ENCODE peak calls at places on chromosome 13, in nine cellular contexts. One of them, this sample, is unnamed.

GRCh38 chr13:43293008-43293407 is 269.6 kb downstream of the DNAJC15 start:
- DNase-seq in mammary epithelial cell: no peak
- DNase-seq in neural progenitor cell: no peak
- DNase-seq in IMR-90: no peak
- DNase-seq in neuronal stem cell: no peak
- DNase-seq in H9: no peak
- DNase-seq in hepatocyte: no peak
- DNase-seq in PC-3: peak; percentile 49
- DNase-seq in OCI-LY7: no peak
- DNase-seq in this sample: no peak

GRCh38 chr13:59103004-59103768 is 1060.5 kb downstream of the DIAPH3 start:
- DNase-seq in mammary epithelial cell: no peak
- DNase-seq in neural progenitor cell: no peak
- DNase-seq in IMR-90: peak; percentile 77
- DNase-seq in neuronal stem cell: no peak
- DNase-seq in H9: no peak
- DNase-seq in hepatocyte: peak; percentile 10
- DNase-seq in PC-3: no peak
- DNase-seq in OCI-LY7: no peak
- DNase-seq in this sample: no peak

GRCh38 chr13:49760555-49760954 is 31.9 kb downstream of the KPNA3 start:
- DNase-seq in mammary epithelial cell: no peak
- DNase-seq in neural progenitor cell: no peak
- DNase-seq in IMR-90: no peak
- DNase-seq in neuronal stem cell: no peak
- DNase-seq in H9: no peak
- DNase-seq in hepatocyte: no peak
- DNase-seq in PC-3: no peak
- DNase-seq in OCI-LY7: no peak
- DNase-seq in this sample: no peak

GRCh38 chr13:85497652-85498051 is 301.6 kb downstream of the SLITRK6 start:
- DNase-seq in mammary epithelial cell: peak; percentile 88
- DNase-seq in neural progenitor cell: no peak
- DNase-seq in IMR-90: peak; percentile 97
- DNase-seq in neuronal stem cell: no peak
- DNase-seq in H9: no peak
- DNase-seq in hepatocyte: no peak
- DNase-seq in PC-3: peak; percentile 89
- DNase-seq in OCI-LY7: no peak
- DNase-seq in this sample: no peak

GRCh38 chr13:103812966-103813365 is 746.7 kb upstream of the SLC10A2 start:
- DNase-seq in mammary epithelial cell: no peak
- DNase-seq in neural progenitor cell: no peak
- DNase-seq in IMR-90: no peak
- DNase-seq in neuronal stem cell: no peak
- DNase-seq in H9: no peak
- DNase-seq in hepatocyte: no peak
- DNase-seq in PC-3: no peak
- DNase-seq in OCI-LY7: no peak
- DNase-seq in this sample: no peak

GRCh38 chr13:62305758-62306157 is 890.1 kb upstream of the PCDH20 start:
- DNase-seq in mammary epithelial cell: no peak
- DNase-seq in neural progenitor cell: peak; percentile 8
- DNase-seq in IMR-90: no peak
- DNase-seq in neuronal stem cell: no peak
- DNase-seq in H9: no peak
- DNase-seq in hepatocyte: no peak
- DNase-seq in PC-3: no peak
- DNase-seq in OCI-LY7: peak; percentile 58
- DNase-seq in this sample: no peak

GRCh38 chr13:22311734-22312404 is 641.0 kb downstream of the FGF9 start:
- DNase-seq in mammary epithelial cell: no peak
- DNase-seq in neural progenitor cell: no peak
- DNase-seq in IMR-90: no peak
- DNase-seq in neuronal stem cell: no peak
- DNase-seq in H9: peak; percentile 31
- DNase-seq in hepatocyte: no peak
- DNase-seq in PC-3: no peak
- DNase-seq in OCI-LY7: no peak
- DNase-seq in this sample: no peak

GRCh38 chr13:71722206-71722605 is 144.8 kb downstream of the DACH1 start:
- DNase-seq in mammary epithelial cell: peak; percentile 0
- DNase-seq in neural progenitor cell: no peak
- DNase-seq in IMR-90: peak; percentile 7
- DNase-seq in neuronal stem cell: no peak
- DNase-seq in H9: no peak
- DNase-seq in hepatocyte: no peak
- DNase-seq in PC-3: no peak
- DNase-seq in OCI-LY7: no peak
- DNase-seq in this sample: no peak

GRCh38 chr13:78659450-78660110 is 625 bp upstream of the OBI1 start:
- DNase-seq in mammary epithelial cell: peak; percentile 1
- DNase-seq in neural progenitor cell: no peak
- DNase-seq in IMR-90: peak; percentile 1
- DNase-seq in neuronal stem cell: no peak
- DNase-seq in H9: no peak
- DNase-seq in hepatocyte: no peak
- DNase-seq in PC-3: no peak
- DNase-seq in OCI-LY7: peak; percentile 5
- DNase-seq in this sample: no peak

GRCh38 chr13:79581870-79582315 is 100.9 kb downstream of the NDFIP2 start:
- DNase-seq in mammary epithelial cell: peak; percentile 51
- DNase-seq in neural progenitor cell: peak; percentile 65
- DNase-seq in IMR-90: peak; percentile 3
- DNase-seq in neuronal stem cell: no peak
- DNase-seq in H9: peak; percentile 38
- DNase-seq in hepatocyte: no peak
- DNase-seq in PC-3: no peak
- DNase-seq in OCI-LY7: no peak
- DNase-seq in this sample: no peak

GRCh38 chr13:99836291-99836690 is 135.3 kb downstream of the ZIC5 start:
- DNase-seq in mammary epithelial cell: no peak
- DNase-seq in neural progenitor cell: no peak
- DNase-seq in IMR-90: no peak
- DNase-seq in neuronal stem cell: no peak
- DNase-seq in H9: no peak
- DNase-seq in hepatocyte: no peak
- DNase-seq in PC-3: no peak
- DNase-seq in OCI-LY7: no peak
- DNase-seq in this sample: no peak

GRCh38 chr13:112368883-112369282 is 7.3 kb upstream of the SPACA7 start:
- DNase-seq in mammary epithelial cell: no peak
- DNase-seq in neural progenitor cell: no peak
- DNase-seq in IMR-90: no peak
- DNase-seq in neuronal stem cell: no peak
- DNase-seq in H9: no peak
- DNase-seq in hepatocyte: no peak
- DNase-seq in PC-3: no peak
- DNase-seq in OCI-LY7: no peak
- DNase-seq in this sample: no peak

GRCh38 chr13:45167611-45168554 is 33.0 kb downstream of the KCTD4 start:
- DNase-seq in mammary epithelial cell: peak; percentile 98
- DNase-seq in neural progenitor cell: no peak
- DNase-seq in IMR-90: no peak
- DNase-seq in neuronal stem cell: no peak
- DNase-seq in H9: no peak
- DNase-seq in hepatocyte: peak; percentile 38
- DNase-seq in PC-3: peak; percentile 95
- DNase-seq in OCI-LY7: no peak
- DNase-seq in this sample: no peak

GRCh38 chr13:40164137-40164536 is 502.3 kb downstream of the FOXO1 start:
- DNase-seq in mammary epithelial cell: peak; percentile 67
- DNase-seq in neural progenitor cell: no peak
- DNase-seq in IMR-90: no peak
- DNase-seq in neuronal stem cell: no peak
- DNase-seq in H9: no peak
- DNase-seq in hepatocyte: peak; percentile 36
- DNase-seq in PC-3: peak; percentile 25
- DNase-seq in OCI-LY7: no peak
- DNase-seq in this sample: no peak

GRCh38 chr13:60139272-60139671 is 24.5 kb downstream of the DIAPH3 start:
- DNase-seq in mammary epithelial cell: no peak
- DNase-seq in neural progenitor cell: no peak
- DNase-seq in IMR-90: peak; percentile 43
- DNase-seq in neuronal stem cell: no peak
- DNase-seq in H9: no peak
- DNase-seq in hepatocyte: no peak
- DNase-seq in PC-3: peak; percentile 32
- DNase-seq in OCI-LY7: no peak
- DNase-seq in this sample: no peak

GRCh38 chr13:91709180-91709579 is 310.8 kb downstream of the GPC5 start:
- DNase-seq in mammary epithelial cell: no peak
- DNase-seq in neural progenitor cell: no peak
- DNase-seq in IMR-90: no peak
- DNase-seq in neuronal stem cell: no peak
- DNase-seq in H9: no peak
- DNase-seq in hepatocyte: no peak
- DNase-seq in PC-3: no peak
- DNase-seq in OCI-LY7: no peak
- DNase-seq in this sample: no peak

GRCh38 chr13:47628666-47629065 is 372.4 kb downstream of the SUCLA2 start:
- DNase-seq in mammary epithelial cell: peak; percentile 74
- DNase-seq in neural progenitor cell: no peak
- DNase-seq in IMR-90: peak; percentile 21
- DNase-seq in neuronal stem cell: no peak
- DNase-seq in H9: no peak
- DNase-seq in hepatocyte: no peak
- DNase-seq in PC-3: peak; percentile 68
- DNase-seq in OCI-LY7: no peak
- DNase-seq in this sample: no peak

GRCh38 chr13:87661471-87661870 is 9.7 kb upstream of the SLITRK5 start:
- DNase-seq in mammary epithelial cell: no peak
- DNase-seq in neural progenitor cell: no peak
- DNase-seq in IMR-90: peak; percentile 4
- DNase-seq in neuronal stem cell: no peak
- DNase-seq in H9: no peak
- DNase-seq in hepatocyte: no peak
- DNase-seq in PC-3: peak; percentile 70
- DNase-seq in OCI-LY7: no peak
- DNase-seq in this sample: no peak

GRCh38 chr13:64937302-64937701 is 2292.8 kb downstream of the PCDH9 start:
- DNase-seq in mammary epithelial cell: no peak
- DNase-seq in neural progenitor cell: no peak
- DNase-seq in IMR-90: no peak
- DNase-seq in neuronal stem cell: no peak
- DNase-seq in H9: no peak
- DNase-seq in hepatocyte: no peak
- DNase-seq in PC-3: no peak
- DNase-seq in OCI-LY7: no peak
- DNase-seq in this sample: no peak
- H3K27ac ChIP-seq in mammary epithelial cell: no peak overlapping the region
- H3K27ac ChIP-seq in neural progenitor cell: no peak overlapping the region
- H3K27ac ChIP-seq in IMR-90: no peak overlapping the region
- H3K27ac ChIP-seq in neuronal stem cell: no peak overlapping the region
- H3K27ac ChIP-seq in H9: no peak overlapping the region
- H3K27ac ChIP-seq in hepatocyte: no peak overlapping the region
- H3K27ac ChIP-seq in PC-3: no peak overlapping the region
- H3K27ac ChIP-seq in OCI-LY7: no peak overlapping the region
- H3K27ac ChIP-seq in this sample: no peak overlapping the region

GRCh38 chr13:54018485-54018884 is 989.9 kb downstream of the OLFM4 start:
- DNase-seq in mammary epithelial cell: no peak
- DNase-seq in neural progenitor cell: no peak
- DNase-seq in IMR-90: no peak
- DNase-seq in neuronal stem cell: no peak
- DNase-seq in H9: no peak
- DNase-seq in hepatocyte: no peak
- DNase-seq in PC-3: no peak
- DNase-seq in OCI-LY7: no peak
- DNase-seq in this sample: no peak
- H2AFZ ChIP-seq in mammary epithelial cell: no peak overlapping the region
- H2AFZ ChIP-seq in neural progenitor cell: no peak overlapping the region
- H2AFZ ChIP-seq in IMR-90: no peak overlapping the region
- H2AFZ ChIP-seq in neuronal stem cell: no peak overlapping the region
- H2AFZ ChIP-seq in H9: no peak overlapping the region
- H2AFZ ChIP-seq in hepatocyte: no peak overlapping the region
- H2AFZ ChIP-seq in PC-3: no peak overlapping the region
- H2AFZ ChIP-seq in OCI-LY7: no peak overlapping the region
- H2AFZ ChIP-seq in this sample: no peak overlapping the region

GRCh38 chr13:73062368-73062767 is 3.6 kb downstream of the KLF5 start:
- DNase-seq in mammary epithelial cell: no peak
- DNase-seq in neural progenitor cell: peak; percentile 13
- DNase-seq in IMR-90: no peak
- DNase-seq in neuronal stem cell: no peak
- DNase-seq in H9: no peak
- DNase-seq in hepatocyte: no peak
- DNase-seq in PC-3: no peak
- DNase-seq in OCI-LY7: no peak
- DNase-seq in this sample: no peak

GRCh38 chr13:73063166-73063565 is 4.4 kb downstream of the KLF5 start:
- DNase-seq in mammary epithelial cell: no peak
- DNase-seq in neural progenitor cell: no peak
- DNase-seq in IMR-90: no peak
- DNase-seq in neuronal stem cell: no peak
- DNase-seq in H9: no peak
- DNase-seq in hepatocyte: no peak
- DNase-seq in PC-3: peak; percentile 64
- DNase-seq in OCI-LY7: no peak
- DNase-seq in this sample: no peak

GRCh38 chr13:73064991-73065390 is 6.2 kb downstream of the KLF5 start:
- DNase-seq in mammary epithelial cell: no peak
- DNase-seq in neural progenitor cell: no peak
- DNase-seq in IMR-90: no peak
- DNase-seq in neuronal stem cell: no peak
- DNase-seq in H9: no peak
- DNase-seq in hepatocyte: no peak
- DNase-seq in PC-3: no peak
- DNase-seq in OCI-LY7: no peak
- DNase-seq in this sample: no peak

GRCh38 chr13:73069206-73069815 is 10.5 kb downstream of the KLF5 start:
- DNase-seq in mammary epithelial cell: no peak
- DNase-seq in neural progenitor cell: no peak
- DNase-seq in IMR-90: peak; percentile 60
- DNase-seq in neuronal stem cell: no peak
- DNase-seq in H9: no peak
- DNase-seq in hepatocyte: no peak
- DNase-seq in PC-3: peak; percentile 51
- DNase-seq in OCI-LY7: no peak
- DNase-seq in this sample: no peak

GRCh38 chr13:73065665-73066350 is 7.0 kb downstream of the KLF5 start:
- DNase-seq in mammary epithelial cell: peak; percentile 79
- DNase-seq in neural progenitor cell: no peak
- DNase-seq in IMR-90: no peak
- DNase-seq in neuronal stem cell: no peak
- DNase-seq in H9: no peak
- DNase-seq in hepatocyte: peak; percentile 59
- DNase-seq in PC-3: peak; percentile 73
- DNase-seq in OCI-LY7: no peak
- DNase-seq in this sample: peak; percentile 18
- H3K27ac ChIP-seq in mammary epithelial cell: peak overlapping the region; percentile 78
- H3K27ac ChIP-seq in neural progenitor cell: no peak overlapping the region
- H3K27ac ChIP-seq in IMR-90: no peak overlapping the region
- H3K27ac ChIP-seq in neuronal stem cell: no peak overlapping the region
- H3K27ac ChIP-seq in H9: no peak overlapping the region
- H3K27ac ChIP-seq in hepatocyte: peak overlapping the region; percentile 92
- H3K27ac ChIP-seq in PC-3: peak overlapping the region; percentile 79
- H3K27ac ChIP-seq in OCI-LY7: no peak overlapping the region
- H3K27ac ChIP-seq in this sample: no peak overlapping the region

DNA sequence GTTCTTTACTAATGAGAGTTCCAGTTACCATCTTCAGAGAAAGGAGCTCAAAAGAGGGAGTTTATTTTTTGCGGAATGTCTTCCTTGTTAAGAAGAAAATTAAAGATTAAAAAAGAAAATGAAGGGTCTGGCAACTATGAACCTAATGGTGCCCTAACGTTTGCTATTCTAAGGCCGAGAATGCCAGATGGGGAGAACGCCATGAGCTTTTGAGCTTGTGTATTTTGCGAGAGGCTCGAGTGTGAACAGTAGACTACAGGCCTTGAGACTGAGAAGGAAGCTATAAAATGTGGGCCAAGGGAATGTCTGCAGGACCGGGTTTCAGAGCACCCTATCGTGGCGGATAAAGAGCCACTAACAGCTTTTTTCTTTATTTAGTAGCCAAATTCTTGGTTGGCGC is 6.7 kb downstream of the FGF14 start:
- DNase-seq in mammary epithelial cell: no peak
- DNase-seq in neural progenitor cell: no peak
- DNase-seq in IMR-90: no peak
- DNase-seq in neuronal stem cell: no peak
- DNase-seq in H9: no peak
- DNase-seq in hepatocyte: no peak
- DNase-seq in PC-3: no peak
- DNase-seq in OCI-LY7: no peak
- DNase-seq in this sample: peak; percentile 26
- H2AFZ ChIP-seq in mammary epithelial cell: peak overlapping the region; percentile 97
- H2AFZ ChIP-seq in neural progenitor cell: peak overlapping the region; percentile 80
- H2AFZ ChIP-seq in IMR-90: no peak overlapping the region
- H2AFZ ChIP-seq in neuronal stem cell: peak overlapping the region; percentile 97
- H2AFZ ChIP-seq in H9: no peak overlapping the region
- H2AFZ ChIP-seq in hepatocyte: peak overlapping the region; percentile 96
- H2AFZ ChIP-seq in PC-3: no peak overlapping the region
- H2AFZ ChIP-seq in OCI-LY7: no peak overlapping the region
- H2AFZ ChIP-seq in this sample: peak overlapping the region; percentile 92